ENCODE peak calls at places on chromosomes 13 and 19, in nine cellular contexts. C, K, M, B, G, I, F, U and R are unnamed samples.

GRCh38 chr13:98576215-98576945 is 527 bp downstream of the STK24 start:
- DNase-seq in C (no peak), K (peak), M (no peak), B (peak), G (peak), I (no peak), F (peak), U (no peak), R (no peak)

GRCh38 chr13:90519157-90519556 is 828.3 kb upstream of the MIR17HG start:
- DNase-seq in C (no peak), K (no peak), M (no peak), B (no peak), G (no peak), I (no peak), F (no peak), U (no peak), R (no peak)

GRCh38 chr13:79307866-79308298 is 98.2 kb downstream of the RBM26 start:
- DNase-seq in C (no peak), K (no peak), M (no peak), B (no peak), G (no peak), I (peak), F (no peak), U (no peak), R (peak)

GRCh38 chr19:35959040-35959967 is 23.1 kb downstream of the LRFN3 start:
- DNase-seq in C (no peak), K (no peak), M (no peak), B (peak), G (peak), I (no peak), F (peak), U (no peak), R (no peak)

GRCh38 chr19:49331616-49332055 is 3.6 kb upstream of the CD37 start:
- DNase-seq in C (no peak), K (peak), M (no peak), B (no peak), G (peak), I (peak), F (no peak), U (no peak), R (no peak)

GRCh38 chr13:22047082-22047784 is 376.4 kb downstream of the FGF9 start:
- DNase-seq in C (no peak), K (no peak), M (no peak), B (no peak), G (no peak), I (no peak), F (no peak), U (no peak), R (no peak)

GRCh38 chr19:4119763-4120162 is 4.2 kb downstream of the MAP2K2 start:
- DNase-seq in C (no peak), K (no peak), M (no peak), B (no peak), G (no peak), I (no peak), F (peak), U (no peak), R (no peak)

GRCh38 chr13:114015111-114015551 is 41.3 kb upstream of the C13orf46 start:
- DNase-seq in C (no peak), K (no peak), M (no peak), B (peak), G (no peak), I (no peak), F (peak), U (no peak), R (no peak)

GRCh38 chr13:51328488-51328887 is 11.0 kb upstream of the SERPINE3 start:
- DNase-seq in C (no peak), K (no peak), M (no peak), B (no peak), G (no peak), I (no peak), F (no peak), U (no peak), R (no peak)

GRCh38 chr19:35213678-35214632 is 14.6 kb downstream of the FAM187B start:
- DNase-seq in C (no peak), K (no peak), M (no peak), B (peak), G (peak), I (peak), F (peak), U (peak), R (peak)

GRCh38 chr13:41916173-41916954 is 44.5 kb downstream of the VWA8 start:
- DNase-seq in C (peak), K (peak), M (no peak), B (no peak), G (no peak), I (peak), F (no peak), U (no peak), R (peak)

GRCh38 chr19:3270908-3271307 is 46.4 kb downstream of the CELF5 start:
- DNase-seq in C (no peak), K (peak), M (no peak), B (no peak), G (peak), I (peak), F (no peak), U (no peak), R (peak)

GRCh38 chr13:27203854-27204253 is 32.2 kb upstream of the USP12 start:
- DNase-seq in C (no peak), K (no peak), M (no peak), B (no peak), G (no peak), I (peak), F (no peak), U (no peak), R (no peak)

GRCh38 chr13:62375653-62376052 is 960.0 kb upstream of the PCDH20 start:
- DNase-seq in C (no peak), K (no peak), M (no peak), B (no peak), G (no peak), I (no peak), F (no peak), U (no peak), R (no peak)

GRCh38 chr19:19461671-19462622 is 53.4 kb downstream of the TSSK6 start:
- DNase-seq in C (no peak), K (peak), M (no peak), B (peak), G (peak), I (no peak), F (peak), U (no peak), R (no peak)

GRCh38 chr13:32262619-32263018 is 52.5 kb downstream of the ZAR1L start:
- DNase-seq in C (no peak), K (no peak), M (no peak), B (no peak), G (no peak), I (no peak), F (no peak), U (no peak), R (no peak)

DNA sequence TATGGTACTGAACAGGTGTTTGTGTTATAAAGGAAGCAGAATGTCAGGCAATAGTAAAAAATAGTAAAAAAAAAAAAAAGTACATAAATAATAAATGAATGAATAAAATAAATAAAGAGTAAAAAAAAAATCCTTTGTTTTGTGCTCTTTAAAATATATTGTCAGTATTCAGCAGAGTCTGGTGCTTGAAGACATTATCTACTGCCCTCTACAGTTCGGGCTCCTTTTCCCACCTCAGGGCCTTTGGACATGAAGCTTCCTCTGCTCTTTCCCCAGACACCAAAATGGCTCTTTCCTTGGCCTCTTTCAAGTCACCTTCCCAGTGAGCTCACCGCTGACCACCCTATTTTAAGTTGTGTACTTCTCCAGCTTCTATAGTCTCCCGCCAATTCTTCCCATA is 137.5 kb downstream of the TNFRSF19 start:
- DNase-seq in C (no peak), K (no peak), M (no peak), B (no peak), G (no peak), I (peak), F (no peak), U (no peak), R (no peak)
- TF ChIP-seq CTCF in C (peak), K (peak), M (peak), B (no peak), G (no peak), I (peak), F (peak), U (peak), R (peak)

DNA sequence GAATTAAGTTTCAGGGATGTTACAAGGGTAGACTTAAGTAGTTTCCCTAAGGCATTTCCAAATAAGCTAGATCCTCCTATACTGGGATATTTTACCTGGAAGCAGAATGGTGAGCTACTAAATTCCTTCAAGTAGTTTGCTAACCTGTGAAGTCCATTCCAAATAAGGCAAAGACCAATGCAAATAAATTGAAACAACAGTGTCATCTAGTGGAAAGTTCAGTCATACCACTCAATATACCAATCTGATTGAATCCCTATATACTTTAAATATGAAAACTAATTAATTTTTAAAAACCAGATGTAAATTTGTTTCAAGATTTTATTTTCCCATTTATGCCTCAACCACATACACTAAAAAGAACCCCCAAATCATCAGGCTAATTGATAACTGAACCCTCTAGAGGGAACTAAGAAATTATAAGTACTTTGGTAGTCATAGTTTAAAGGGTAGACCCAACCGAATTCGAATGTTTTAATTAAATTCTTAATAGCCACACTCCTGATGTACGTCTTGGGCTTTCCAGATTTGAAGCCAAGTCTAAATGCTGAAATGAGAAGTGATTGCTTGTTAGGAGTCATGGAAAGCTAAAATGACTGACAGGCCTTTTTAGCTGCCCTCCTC is 223.7 kb downstream of the TBC1D4 start:
- DNase-seq in C (peak), K (peak), M (no peak), B (no peak), G (no peak), I (peak), F (no peak), U (no peak), R (peak)
- TF ChIP-seq CTCF in C (peak), K (peak), M (peak), B (no peak), G (peak), I (peak), F (peak), U (peak), R (peak)

GRCh38 chr13:53788286-53788685 is 759.7 kb downstream of the OLFM4 start:
- DNase-seq in C (no peak), K (no peak), M (no peak), B (no peak), G (no peak), I (no peak), F (no peak), U (no peak), R (no peak)
- TF ChIP-seq CTCF in C (no peak), K (no peak), M (no peak), B (no peak), G (no peak), I (no peak), F (no peak), U (no peak), R (no peak)

GRCh38 chr19:41927810-41928192 is 448 bp downstream of the ERFL start:
- DNase-seq in C (no peak), K (no peak), M (no peak), B (peak), G (no peak), I (no peak), F (peak), U (no peak), R (no peak)

GRCh38 chr19:41930322-41930722 is 2.1 kb upstream of the ERFL start:
- DNase-seq in C (no peak), K (no peak), M (no peak), B (no peak), G (no peak), I (no peak), F (no peak), U (no peak), R (no peak)

GRCh38 chr19:41929536-41930071 is 1.4 kb upstream of the ERFL start:
- DNase-seq in C (no peak), K (no peak), M (no peak), B (peak), G (no peak), I (no peak), F (no peak), U (no peak), R (no peak)

GRCh38 chr19:41928221-41928683 is at the start of gene ERFL:
- DNase-seq in C (no peak), K (no peak), M (no peak), B (peak), G (no peak), I (no peak), F (peak), U (no peak), R (no peak)

DNA sequence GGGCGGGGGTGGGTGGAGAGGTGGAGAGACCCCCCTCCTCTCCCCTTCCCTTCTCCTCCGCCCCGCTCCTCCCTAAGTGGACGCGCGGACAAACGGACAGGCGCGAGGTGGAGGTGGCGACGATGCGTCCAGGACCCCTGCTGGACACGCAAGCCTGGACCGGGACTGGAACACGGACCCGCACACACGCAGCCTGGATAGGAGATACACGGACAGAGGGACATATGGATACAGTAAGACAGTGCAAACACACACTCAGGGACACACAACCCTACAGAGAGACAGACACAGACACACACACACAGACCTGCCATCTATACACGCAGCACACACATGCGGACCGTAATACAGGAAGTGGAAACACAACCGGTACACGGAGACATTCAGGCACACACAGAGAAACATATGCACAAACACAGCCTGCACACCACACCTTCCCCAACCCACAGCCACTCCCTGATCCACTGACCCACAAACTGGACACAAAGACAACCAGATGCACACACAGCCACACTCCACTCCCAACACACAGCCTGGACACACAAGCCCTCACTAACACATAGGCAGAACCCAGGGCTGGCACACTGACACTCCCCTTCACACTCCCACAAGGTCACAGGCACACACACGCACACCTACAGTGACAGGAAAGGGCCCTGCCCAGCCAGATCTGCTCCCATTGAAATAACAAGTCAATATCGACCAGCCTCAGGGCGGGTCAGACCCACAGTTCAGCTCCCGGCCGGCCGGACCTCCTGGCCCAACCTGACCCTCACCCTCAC is 696 bp upstream of the ERFL start:
- DNase-seq in C (no peak), K (no peak), M (no peak), B (peak), G (no peak), I (no peak), F (no peak), U (no peak), R (no peak)
- TF ChIP-seq CTCF in C (no peak), K (no peak), M (no peak), B (no peak), G (no peak), I (no peak), F (no peak), U (no peak), R (no peak)

GRCh38 chr13:76016799-76017198 is 380.7 kb downstream of the LMO7 start:
- DNase-seq in C (no peak), K (no peak), M (no peak), B (no peak), G (no peak), I (no peak), F (no peak), U (no peak), R (peak)

GRCh38 chr13:76012091-76012721 is 376.1 kb downstream of the LMO7 start:
- DNase-seq in C (no peak), K (no peak), M (no peak), B (no peak), G (no peak), I (peak), F (no peak), U (no peak), R (no peak)

GRCh38 chr13:76017861-76018556 is 381.9 kb downstream of the LMO7 start:
- DNase-seq in C (no peak), K (no peak), M (no peak), B (no peak), G (no peak), I (no peak), F (no peak), U (no peak), R (no peak)

GRCh38 chr13:76019421-76020044 is 383.4 kb downstream of the LMO7 start:
- DNase-seq in C (no peak), K (peak), M (no peak), B (peak), G (no peak), I (peak), F (peak), U (no peak), R (no peak)

GRCh38 chr13:76014618-76015315 is 378.6 kb downstream of the LMO7 start:
- DNase-seq in C (no peak), K (peak), M (no peak), B (no peak), G (no peak), I (no peak), F (no peak), U (no peak), R (no peak)
- TF ChIP-seq CTCF in C (no peak), K (no peak), M (no peak), B (no peak), G (no peak), I (no peak), F (no peak), U (no peak), R (no peak)

GRCh38 chr19:50718255-50719118 is 1.1 kb downstream of the SHANK1 start:
- DNase-seq in C (no peak), K (no peak), M (no peak), B (no peak), G (no peak), I (no peak), F (peak), U (no peak), R (no peak)
- TF ChIP-seq CTCF in C (no peak), K (no peak), M (no peak), B (no peak), G (no peak), I (no peak), F (no peak), U (no peak), R (no peak)

GRCh38 chr19:31313291-31314030 is 35.8 kb downstream of the TSHZ3 start:
- DNase-seq in C (no peak), K (no peak), M (no peak), B (no peak), G (no peak), I (no peak), F (peak), U (no peak), R (no peak)
- TF ChIP-seq CTCF in C (no peak), K (no peak), M (no peak), B (no peak), G (no peak), I (no peak), F (no peak), U (no peak), R (no peak)

DNA sequence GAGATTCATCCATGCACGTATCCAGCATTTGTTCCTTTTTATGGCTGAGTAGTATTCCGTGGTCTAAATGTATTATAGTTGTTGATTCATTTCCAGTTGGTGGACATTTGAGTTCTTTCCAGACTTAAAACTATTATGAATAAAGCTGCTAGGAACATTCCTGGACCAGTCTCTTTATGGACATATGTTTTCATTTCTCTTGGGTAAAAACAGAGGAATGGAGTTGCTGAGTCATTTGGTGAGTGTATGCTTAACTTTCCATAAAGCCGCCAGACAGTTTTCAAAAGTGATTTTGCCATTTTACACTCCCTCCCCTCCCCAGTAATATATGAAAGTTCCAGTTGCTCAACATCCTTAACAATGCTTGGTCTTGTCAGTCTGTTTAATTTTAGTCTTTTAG is 116.4 kb downstream of the TSHZ3 start:
- DNase-seq in C (peak), K (no peak), M (no peak), B (no peak), G (no peak), I (peak), F (no peak), U (no peak), R (peak)
- TF ChIP-seq CTCF in C (no peak), K (no peak), M (no peak), B (no peak), G (no peak), I (no peak), F (no peak), U (no peak), R (no peak)